ENCODE peak calls at places on chromosome 10, in eight cellular contexts. M is effector memory CD4-positive, alpha-beta T cell; E is transverse colon; V is GM23248; U is GM12865; T is skeletal muscle cell; X is CD4-positive, alpha-beta memory T cell; S is Karpas-422. A is an unnamed sample.

GRCh38 chr10:47311900-47312662 is 10.2 kb upstream of the GDF2 start:
- DNase-seq in V (peak), X (peak), S (peak), E (peak), M (peak), U (peak), T (peak), A (peak)

GRCh38 chr10:106242301-106242700 is 922.2 kb downstream of the SORCS1 start:
- DNase-seq in V (no peak), M (no peak), T (peak), X (no peak), U (no peak), S (no peak), E (no peak), A (no peak)

GRCh38 chr10:71123023-71123422 is 89.3 kb upstream of the UNC5B start:
- DNase-seq in E (no peak), X (no peak), S (no peak), M (no peak), T (no peak), V (no peak), U (no peak), A (no peak)

GRCh38 chr10:32372000-32372875 is 25.3 kb upstream of the EPC1 start:
- DNase-seq in U (peak), S (no peak), V (peak), X (no peak), M (no peak), E (no peak), T (no peak), A (no peak)

GRCh38 chr10:118958984-118959916 is 70.3 kb upstream of the NANOS1 start:
- DNase-seq in T (peak), V (peak), X (no peak), M (no peak), E (peak), S (no peak), U (no peak), A (peak)

GRCh38 chr10:12660812-12661211 is 311.5 kb downstream of the CAMK1D start:
- DNase-seq in T (no peak), U (no peak), M (no peak), V (no peak), X (no peak), E (no peak), S (no peak), A (no peak)

GRCh38 chr10:6182454-6183098 is 20.2 kb upstream of the PFKFB3 start:
- DNase-seq in M (no peak), S (no peak), V (no peak), E (no peak), T (no peak), U (no peak), X (no peak), A (no peak)

GRCh38 chr10:57260175-57260574 is 899.1 kb upstream of the ZWINT start:
- DNase-seq in X (no peak), S (no peak), U (no peak), E (no peak), V (no peak), M (no peak), T (peak), A (no peak)

GRCh38 chr10:93481931-93482834 is at the start of gene MYOF:
- DNase-seq in U (peak), E (peak), V (peak), T (peak), M (no peak), S (peak), X (peak), A (no peak)

GRCh38 chr10:62081322-62081945 is 179.9 kb downstream of the ARID5B start:
- DNase-seq in M (no peak), S (peak), X (no peak), U (no peak), E (no peak), T (no peak), V (peak), A (no peak)

GRCh38 chr10:96613565-96613964 is 26.8 kb upstream of the TM9SF3 start:
- DNase-seq in M (no peak), U (no peak), V (peak), S (no peak), X (no peak), E (no peak), T (no peak), A (no peak)

GRCh38 chr10:11797281-11797680 is 25.9 kb upstream of the PROSER2 start:
- DNase-seq in X (no peak), U (no peak), M (no peak), E (no peak), T (no peak), S (no peak), V (no peak), A (no peak)

GRCh38 chr10:46248651-46249131 is 38.1 kb upstream of the ANTXRL start:
- DNase-seq in U (no peak), V (no peak), E (no peak), S (no peak), X (peak), M (no peak), T (no peak), A (no peak)

GRCh38 chr10:96587255-96588059 is 645 bp upstream of the TM9SF3 start:
- DNase-seq in X (peak), E (peak), M (peak), V (peak), U (no peak), S (peak), T (peak), A (no peak)

GRCh38 chr10:122492955-122493597 is 31.7 kb downstream of the HTRA1 start:
- DNase-seq in S (no peak), E (no peak), M (no peak), X (no peak), V (peak), T (no peak), U (no peak), A (no peak)

GRCh38 chr10:13865758-13866491 is 279.2 kb downstream of the PRPF18 start:
- DNase-seq in T (peak), V (peak), U (no peak), S (no peak), E (no peak), M (no peak), X (no peak), A (peak)

GRCh38 chr10:98511861-98512260 is 65.1 kb upstream of the HPS1 start:
- DNase-seq in E (no peak), V (no peak), T (no peak), M (no peak), U (no peak), S (no peak), X (no peak), A (no peak)

GRCh38 chr10:103307594-103307993 is 30.7 kb downstream of the INA start:
- DNase-seq in M (no peak), X (no peak), V (no peak), E (no peak), U (no peak), S (no peak), T (no peak), A (no peak)

GRCh38 chr10:63720689-63721088 is 199.5 kb downstream of the REEP3 start:
- DNase-seq in S (no peak), U (peak), T (no peak), X (no peak), E (no peak), M (no peak), V (no peak), A (no peak)

GRCh38 chr10:3740157-3740871 is 44.7 kb downstream of the KLF6 start:
- DNase-seq in U (peak), T (no peak), V (peak), M (no peak), X (no peak), S (no peak), E (no peak), A (peak)

GRCh38 chr10:122115874-122116273 is 126.9 kb downstream of the TACC2 start:
- DNase-seq in S (no peak), X (no peak), E (no peak), T (no peak), M (no peak), V (no peak), U (no peak), A (no peak)

GRCh38 chr10:26441491-26442214 is 3.5 kb downstream of the APBB1IP start:
- DNase-seq in V (peak), S (no peak), E (no peak), M (no peak), U (no peak), T (no peak), X (peak), A (no peak)

GRCh38 chr10:69088801-69089501 is 1.0 kb downstream of the SRGN start:
- DNase-seq in V (peak), T (no peak), E (no peak), U (peak), M (peak), S (peak), X (peak), A (no peak)
- H3K4me3 ChIP-seq in V (peak), T (peak), E (peak), U (peak), M (peak), S (peak), X (peak), A (peak)

GRCh38 chr10:43336641-43337318 is 34.7 kb upstream of the FXYD4 start:
- DNase-seq in X (no peak), U (no peak), V (no peak), E (no peak), S (no peak), M (no peak), T (no peak), A (no peak)
- H3K4me3 ChIP-seq in X (no peak), U (no peak), V (no peak), E (no peak), S (no peak), M (no peak), T (no peak), A (no peak)

GRCh38 chr10:110496553-110497437 is 912 bp upstream of the DUSP5 start:
- DNase-seq in T (no peak), X (no peak), M (no peak), U (no peak), E (no peak), V (peak), S (no peak), A (no peak)

GRCh38 chr10:110495731-110496552 is 1.8 kb upstream of the DUSP5 start:
- DNase-seq in U (peak), V (peak), X (peak), T (peak), S (no peak), E (peak), M (peak), A (no peak)

GRCh38 chr10:110498982-110499795 is 1.5 kb downstream of the DUSP5 start:
- DNase-seq in E (peak), V (peak), M (peak), S (peak), X (peak), T (peak), U (peak), A (no peak)

GRCh38 chr10:110498087-110498981 is 627 bp downstream of the DUSP5 start:
- DNase-seq in T (no peak), M (peak), S (peak), V (peak), U (peak), X (peak), E (peak), A (no peak)

GRCh38 chr10:110497438-110498086 is at the start of gene DUSP5:
- DNase-seq in S (peak), E (peak), V (peak), M (peak), T (peak), U (peak), X (peak), A (peak)
- H3K4me3 ChIP-seq in S (peak), E (peak), V (peak), M (peak), T (peak), U (peak), X (peak), A (peak)

DNA sequence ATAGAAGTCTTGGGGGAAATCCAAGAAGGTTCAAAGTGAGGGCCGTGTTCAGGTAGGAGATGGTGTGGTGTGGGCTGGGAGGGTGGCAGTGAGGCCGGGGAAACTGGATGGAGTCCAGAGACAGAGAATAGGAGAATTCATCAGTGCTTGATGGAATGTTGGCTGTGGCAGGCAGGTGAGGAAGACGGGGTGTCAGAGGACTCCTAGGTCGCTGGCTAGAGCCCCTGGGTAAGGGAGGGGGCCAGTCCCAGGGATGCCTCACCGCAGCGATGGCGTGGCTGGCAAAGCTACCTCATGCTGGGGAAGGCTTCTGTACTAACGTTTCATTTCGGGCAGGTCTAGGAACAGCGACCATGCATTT is 373.0 kb downstream of the RPS24 start:
- DNase-seq in X (no peak), M (no peak), V (no peak), S (no peak), U (no peak), E (no peak), T (no peak), A (no peak)
- H3K4me3 ChIP-seq in X (no peak), M (peak), V (no peak), S (no peak), U (no peak), E (no peak), T (peak), A (peak)

GRCh38 chr10:99539120-99539519 is 6.4 kb downstream of the NKX2-3 start:
- DNase-seq in S (no peak), U (no peak), V (no peak), T (no peak), E (no peak), M (no peak), X (no peak), A (no peak)

GRCh38 chr10:99538287-99538917 is 5.7 kb downstream of the NKX2-3 start:
- DNase-seq in X (no peak), E (no peak), V (no peak), T (no peak), M (no peak), U (no peak), S (no peak), A (no peak)

GRCh38 chr10:99540339-99540672 is 7.6 kb downstream of the NKX2-3 start:
- DNase-seq in E (no peak), M (no peak), T (no peak), S (no peak), V (no peak), U (no peak), X (no peak), A (no peak)

GRCh38 chr10:99539820-99540219 is 7.1 kb downstream of the NKX2-3 start:
- DNase-seq in E (no peak), T (no peak), M (no peak), S (no peak), U (no peak), V (no peak), X (no peak), A (no peak)

GRCh38 chr10:99540673-99541531 is 8.2 kb downstream of the NKX2-3 start:
- DNase-seq in S (no peak), E (peak), T (no peak), V (no peak), U (no peak), M (no peak), X (no peak), A (no peak)
- H3K4me3 ChIP-seq in S (no peak), E (peak), T (no peak), V (no peak), U (no peak), M (no peak), X (no peak), A (no peak)

GRCh38 chr10:124510536-124511158 is 49.0 kb downstream of the LHPP start:
- DNase-seq in X (no peak), M (no peak), U (no peak), V (no peak), E (no peak), S (no peak), T (no peak), A (no peak)
- H3K4me3 ChIP-seq in X (no peak), M (no peak), U (no peak), V (no peak), E (no peak), S (no peak), T (peak), A (no peak)